ENCODE peak calls at places on chromosomes 11 and 22, in ten cellular contexts. G is AG10803, M is pancreas, A is Peyer's patch, W is ascending aorta, P is testis, K is cardiac muscle cell, H is sigmoid colon, T is mammary epithelial cell, V is astrocyte of the cerebellum. X is an unnamed sample.

GRCh38 chr11:124108158-124108557 is 7.1 kb upstream of the VWA5A start:
- DNase-seq in G (no peak), M (no peak), A (peak; percentile 73), W (no peak), P (peak; percentile 26), K (peak; percentile 36), H (no peak), T (peak; percentile 12), V (peak; percentile 13), X (peak; percentile 55)

GRCh38 chr11:110200241-110200640 is 96.2 kb downstream of the RDX start:
- DNase-seq in G (no peak), M (no peak), A (no peak), W (no peak), P (no peak), K (peak; percentile 61), H (no peak), T (peak; percentile 73), V (no peak), X (no peak)

GRCh38 chr11:19978668-19979518 is 181.4 kb downstream of the DBX1 start:
- DNase-seq in G (peak; percentile 77), M (no peak), A (peak; percentile 58), W (no peak), P (no peak), K (peak; percentile 80), H (peak; percentile 64), T (peak; percentile 85), V (peak; percentile 66), X (no peak)

GRCh38 chr22:49052023-49052538 is 775.6 kb downstream of the BRD1 start:
- DNase-seq in G (no peak), M (peak; percentile 37), A (no peak), W (peak; percentile 57), P (peak; percentile 48), K (peak; percentile 4), H (no peak), T (no peak), V (no peak), X (no peak)

GRCh38 chr11:45922425-45923082 is at the start of gene LARGE2:
- DNase-seq in G (no peak), M (peak; percentile 84), A (no peak), W (no peak), P (no peak), K (no peak), H (no peak), T (no peak), V (no peak), X (peak; percentile 76)

GRCh38 chr11:17371614-17372013 is 16.8 kb downstream of the KCNJ11 start:
- DNase-seq in G (peak; percentile 49), M (no peak), A (no peak), W (no peak), P (no peak), K (peak; percentile 66), H (no peak), T (peak; percentile 44), V (no peak), X (no peak)

GRCh38 chr22:19546680-19547079 is 22.5 kb upstream of the CLDN5 start:
- DNase-seq in G (no peak), M (no peak), A (peak; percentile 15), W (no peak), P (no peak), K (no peak), H (no peak), T (no peak), V (no peak), X (no peak)

GRCh38 chr22:47146391-47146790 is 383.9 kb downstream of the TBC1D22A start:
- DNase-seq in G (no peak), M (no peak), A (no peak), W (no peak), P (no peak), K (no peak), H (no peak), T (no peak), V (no peak), X (no peak)

GRCh38 chr11:44726278-44727113 is at the start of gene TSPAN18:
- DNase-seq in G (no peak), M (peak; percentile 19), A (peak; percentile 70), W (no peak), P (no peak), K (no peak), H (peak; percentile 68), T (no peak), V (no peak), X (peak; percentile 60)

GRCh38 chr11:67494371-67495233 is 10.6 kb downstream of the PITPNM1 start:
- DNase-seq in G (no peak), M (no peak), A (no peak), W (no peak), P (no peak), K (no peak), H (no peak), T (no peak), V (no peak), X (no peak)

GRCh38 chr11:115215694-115216615 is 288.3 kb downstream of the CADM1 start:
- DNase-seq in G (no peak), M (no peak), A (no peak), W (no peak), P (no peak), K (no peak), H (no peak), T (no peak), V (no peak), X (peak; percentile 39)
- TF ChIP-seq CTCF in G (peak; percentile 34), M (no peak), A (peak; percentile 4), W (no peak), P (peak; percentile 6), K (no peak), H (no peak), T (peak; percentile 37), V (peak; percentile 51), X (peak; percentile 65)

DNA sequence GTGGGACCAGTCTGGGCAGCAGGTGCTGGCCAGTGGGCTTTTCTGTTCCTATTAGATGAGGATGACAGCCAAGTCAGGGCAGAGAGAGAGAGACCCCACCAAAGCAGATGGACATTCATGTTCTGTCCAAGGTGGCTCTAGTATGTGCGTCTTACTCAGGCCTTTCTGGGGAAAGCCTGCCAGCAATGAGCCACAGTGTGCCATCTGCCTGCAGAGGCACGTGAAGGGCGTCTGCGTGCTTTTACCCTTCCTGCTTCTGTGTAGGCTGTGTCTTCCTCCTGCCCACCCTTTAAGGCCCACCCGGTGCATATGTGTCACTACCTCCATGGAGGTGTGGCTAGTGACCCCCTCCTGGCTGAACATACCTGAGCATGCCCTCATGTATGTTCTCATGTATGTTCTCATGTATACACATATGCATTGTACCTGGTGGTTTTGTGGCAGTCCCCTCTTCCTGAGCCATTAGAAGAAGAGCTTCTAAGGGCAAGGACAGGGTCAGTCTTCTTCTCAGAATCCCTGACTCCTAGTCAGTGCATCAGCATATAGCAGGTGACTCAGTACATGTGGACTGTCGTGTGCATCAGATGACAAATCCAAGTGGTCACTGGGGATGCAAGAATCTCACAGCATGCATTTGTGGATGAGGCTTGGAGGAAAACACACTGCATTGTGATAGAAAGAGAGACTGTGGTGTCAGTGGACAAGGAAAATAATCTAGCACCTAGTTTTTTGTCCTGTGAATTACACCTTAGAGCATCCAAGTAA is 90.4 kb upstream of the YWHAH start:
- DNase-seq in G (no peak), M (no peak), A (no peak), W (no peak), P (no peak), K (no peak), H (no peak), T (no peak), V (no peak), X (no peak)
- H3K4me3 ChIP-seq in G (no peak overlapping the region), M (no peak overlapping the region), A (no peak overlapping the region), W (no peak overlapping the region), P (no peak overlapping the region), K (no peak overlapping the region), H (no peak overlapping the region), T (no peak overlapping the region), V (no peak overlapping the region), X (no peak overlapping the region)

GRCh38 chr22:37126882-37127281 is 17.4 kb upstream of the TMPRSS6 start:
- DNase-seq in G (no peak), M (no peak), A (no peak), W (no peak), P (no peak), K (no peak), H (no peak), T (no peak), V (no peak), X (peak; percentile 47)
- TF ChIP-seq CTCF in G (peak; percentile 14), M (no peak), A (peak; percentile 39), W (no peak), P (no peak), K (peak; percentile 33), H (no peak), T (peak; percentile 12), V (peak; percentile 36), X (peak; percentile 83)

DNA sequence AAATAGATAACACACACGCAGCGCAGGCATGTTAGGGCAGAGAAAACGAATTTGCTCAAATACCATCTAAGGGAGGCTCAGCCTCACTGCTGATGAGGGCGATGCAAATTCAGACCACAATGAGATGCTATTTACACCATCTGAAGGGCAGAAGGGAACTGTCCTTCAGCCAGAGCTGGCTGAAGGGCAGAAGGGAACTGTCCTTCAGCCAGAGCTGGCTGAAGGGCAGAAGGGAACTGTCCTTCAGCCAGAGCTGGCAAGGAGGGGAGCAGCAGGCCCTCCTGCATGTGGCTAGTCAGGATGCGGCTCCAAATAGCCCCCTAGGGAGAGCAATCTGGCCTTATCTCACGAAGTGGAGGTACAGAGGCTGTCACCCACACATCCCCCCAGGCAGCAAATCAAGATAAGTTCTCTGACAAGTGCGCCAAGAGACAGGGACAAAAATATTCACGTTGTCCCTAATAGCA is 7.5 kb upstream of the SLC39A13 start:
- DNase-seq in G (no peak), M (no peak), A (no peak), W (no peak), P (no peak), K (no peak), H (no peak), T (no peak), V (no peak), X (no peak)
- H3K4me3 ChIP-seq in G (no peak overlapping the region), M (no peak overlapping the region), A (peak overlapping the region; percentile 58), W (peak overlapping the region; percentile 57), P (peak overlapping the region; percentile 60), K (peak overlapping the region; percentile 22), H (peak overlapping the region; percentile 74), T (no peak overlapping the region), V (no peak overlapping the region), X (no peak overlapping the region)

X was measured in WERI-Rb-1.